ENCODE peak calls at places on chromosomes 2 and 18, in six cellular contexts. N is fibroblast of villous mesenchyme, P is MM.1S, G is body of pancreas, K is epithelial cell of esophagus, X is GM06990. Q is an unnamed sample.

GRCh38 chr18:5015213-5015612 is 181.8 kb downstream of the AKAIN1 start:
- DNase-seq in P (no peak), K (no peak), N (no peak), G (no peak), X (no peak), Q (no peak)

GRCh38 chr18:12326711-12327460 is 18.8 kb downstream of the TUBB6 start:
- DNase-seq in N (no peak), P (no peak), X (no peak), K (no peak), G (no peak), Q (no peak)

GRCh38 chr18:62981566-62981965 is 266.2 kb downstream of the PHLPP1 start:
- DNase-seq in X (no peak), P (no peak), G (no peak), K (no peak), N (no peak), Q (no peak)

GRCh38 chr2:134716716-134717585 is 1.8 kb downstream of the TMEM163 start:
- DNase-seq in K (no peak), X (no peak), G (no peak), P (no peak), N (no peak), Q (no peak)

GRCh38 chr2:119040730-119041129 is 98.7 kb downstream of the MARCO start:
- DNase-seq in P (no peak), N (no peak), G (no peak), X (no peak), K (no peak), Q (no peak)

GRCh38 chr2:111178730-111179405 is 58.2 kb downstream of the BCL2L11 start:
- DNase-seq in K (no peak), G (peak), P (no peak), N (peak), X (no peak), Q (no peak)

GRCh38 chr2:29759342-29759741 is 162.0 kb downstream of the ALK start:
- DNase-seq in G (no peak), X (no peak), K (no peak), N (no peak), P (no peak), Q (no peak)

GRCh38 chr2:146481629-146482028 is 1363.2 kb upstream of the ACVR2A start:
- DNase-seq in K (peak), G (no peak), P (no peak), N (peak), X (no peak), Q (no peak)

GRCh38 chr18:55999641-56000040 is 411.6 kb upstream of the TCF4 start:
- DNase-seq in K (no peak), G (no peak), X (no peak), P (no peak), N (peak), Q (no peak)

GRCh38 chr2:145230546-145230945 is 710.6 kb upstream of the ZEB2 start:
- DNase-seq in K (no peak), N (peak), X (no peak), P (no peak), G (no peak), Q (no peak)

GRCh38 chr2:240479561-240479960 is 44.1 kb downstream of the GPC1 start:
- DNase-seq in G (no peak), P (no peak), N (no peak), K (no peak), X (no peak), Q (no peak)

GRCh38 chr2:36951574-36951973 is 14.8 kb downstream of the STRN start:
- DNase-seq in X (no peak), N (peak), G (no peak), K (peak), P (no peak), Q (no peak)

GRCh38 chr2:157492189-157492773 is 48.4 kb upstream of the CYTIP start:
- DNase-seq in N (peak), K (peak), P (peak), G (peak), X (no peak), Q (peak)

GRCh38 chr2:237222178-237222577 is 136.5 kb downstream of the COPS8 start:
- DNase-seq in X (no peak), K (no peak), N (peak), P (no peak), G (no peak), Q (no peak)

GRCh38 chr2:69780907-69781306 is 39.0 kb downstream of the ANXA4 start:
- DNase-seq in G (no peak), X (no peak), N (no peak), P (no peak), K (no peak), Q (no peak)

GRCh38 chr2:125169764-125170146 is 1144.7 kb downstream of the CNTNAP5 start:
- DNase-seq in G (no peak), N (peak), P (no peak), X (no peak), K (no peak), Q (no peak)

GRCh38 chr2:160429248-160430000 is 64.2 kb downstream of the RBMS1 start:
- DNase-seq in P (peak), G (no peak), K (peak), N (peak), X (no peak), Q (peak)

GRCh38 chr18:11808001-11808855 is 43.0 kb upstream of the CHMP1B start:
- DNase-seq in P (no peak), G (no peak), N (peak), K (peak), X (no peak), Q (no peak)

GRCh38 chr2:3670941-3671340 is 12.9 kb downstream of the ALLC start:
- DNase-seq in P (no peak), G (no peak), N (no peak), X (no peak), K (no peak), Q (no peak)

GRCh38 chr2:237345891-237346640 is 67.9 kb downstream of the COL6A3 start:
- DNase-seq in X (no peak), G (no peak), K (no peak), N (no peak), P (no peak), Q (no peak)

GRCh38 chr2:215808194-215808593 is 205.2 kb downstream of the MREG start:
- DNase-seq in X (no peak), N (no peak), K (no peak), P (no peak), G (no peak), Q (no peak)

GRCh38 chr18:8501044-8501443 is 108.2 kb upstream of the RAB12 start:
- DNase-seq in X (no peak), P (no peak), G (no peak), K (no peak), N (peak), Q (no peak)

GRCh38 chr2:98140210-98140609 is 53.2 kb downstream of the VWA3B start:
- DNase-seq in P (no peak), N (peak), K (no peak), X (no peak), G (no peak), Q (no peak)

GRCh38 chr2:94873362-94874276 is 2.4 kb downstream of the TEKT4 start:
- DNase-seq in N (no peak), G (no peak), X (no peak), K (no peak), P (no peak), Q (no peak)

GRCh38 chr2:133561045-133561852 is 7.0 kb downstream of the NCKAP5 start:
- DNase-seq in P (peak), N (peak), G (peak), K (peak), X (no peak), Q (peak)

GRCh38 chr2:12701786-12702660 is 14.7 kb upstream of the TRIB2 start:
- DNase-seq in N (peak), K (peak), G (no peak), X (no peak), P (no peak), Q (no peak)

GRCh38 chr18:23134780-23135678 is at the start of gene CABLES1:
- DNase-seq in P (peak), X (peak), N (peak), G (peak), K (peak), Q (no peak)

GRCh38 chr2:121376851-121377250 is 91.8 kb upstream of the TFCP2L1 start:
- DNase-seq in G (no peak), X (no peak), P (no peak), K (no peak), N (no peak), Q (no peak)

GRCh38 chr18:48926420-48926857 is 24.3 kb downstream of the SMAD7 start:
- DNase-seq in K (no peak), G (no peak), X (no peak), P (no peak), N (no peak), Q (no peak)

GRCh38 chr18:74945774-74946545 is 263.0 kb downstream of the PTGR3 start:
- DNase-seq in N (no peak), X (no peak), K (peak), G (no peak), P (no peak), Q (no peak)

GRCh38 chr18:74291771-74292540 is at the start of gene CYB5A:
- DNase-seq in X (peak), P (peak), G (peak), N (peak), K (peak), Q (peak)

GRCh38 chr18:59516356-59517155 is 157.5 kb upstream of the LMAN1 start:
- DNase-seq in P (no peak), N (peak), X (no peak), G (peak), K (peak), Q (no peak)

GRCh38 chr2:141313972-141314371 is 816.8 kb downstream of the LRP1B start:
- DNase-seq in N (no peak), G (no peak), K (no peak), P (no peak), X (no peak), Q (no peak)

GRCh38 chr2:20448246-20449046 is 1.6 kb downstream of the RHOB start:
- DNase-seq in G (peak), P (no peak), X (no peak), N (peak), K (no peak), Q (no peak)

GRCh38 chr2:113158884-113159553 is 14.8 kb upstream of the PSD4 start:
- DNase-seq in G (no peak), X (no peak), K (no peak), N (no peak), P (no peak), Q (no peak)

GRCh38 chr2:209805351-209805750 is 33.7 kb downstream of the UNC80 start:
- DNase-seq in N (no peak), P (no peak), X (no peak), K (no peak), G (no peak), Q (no peak)

GRCh38 chr2:109601693-109602250 is 12.0 kb downstream of the SEPTIN10 start:
- DNase-seq in G (no peak), K (no peak), P (no peak), N (no peak), X (no peak), Q (no peak)

GRCh38 chr2:144083211-144083610 is 436.7 kb downstream of the ZEB2 start:
- DNase-seq in X (no peak), N (no peak), G (no peak), P (no peak), K (peak), Q (no peak)

DNA sequence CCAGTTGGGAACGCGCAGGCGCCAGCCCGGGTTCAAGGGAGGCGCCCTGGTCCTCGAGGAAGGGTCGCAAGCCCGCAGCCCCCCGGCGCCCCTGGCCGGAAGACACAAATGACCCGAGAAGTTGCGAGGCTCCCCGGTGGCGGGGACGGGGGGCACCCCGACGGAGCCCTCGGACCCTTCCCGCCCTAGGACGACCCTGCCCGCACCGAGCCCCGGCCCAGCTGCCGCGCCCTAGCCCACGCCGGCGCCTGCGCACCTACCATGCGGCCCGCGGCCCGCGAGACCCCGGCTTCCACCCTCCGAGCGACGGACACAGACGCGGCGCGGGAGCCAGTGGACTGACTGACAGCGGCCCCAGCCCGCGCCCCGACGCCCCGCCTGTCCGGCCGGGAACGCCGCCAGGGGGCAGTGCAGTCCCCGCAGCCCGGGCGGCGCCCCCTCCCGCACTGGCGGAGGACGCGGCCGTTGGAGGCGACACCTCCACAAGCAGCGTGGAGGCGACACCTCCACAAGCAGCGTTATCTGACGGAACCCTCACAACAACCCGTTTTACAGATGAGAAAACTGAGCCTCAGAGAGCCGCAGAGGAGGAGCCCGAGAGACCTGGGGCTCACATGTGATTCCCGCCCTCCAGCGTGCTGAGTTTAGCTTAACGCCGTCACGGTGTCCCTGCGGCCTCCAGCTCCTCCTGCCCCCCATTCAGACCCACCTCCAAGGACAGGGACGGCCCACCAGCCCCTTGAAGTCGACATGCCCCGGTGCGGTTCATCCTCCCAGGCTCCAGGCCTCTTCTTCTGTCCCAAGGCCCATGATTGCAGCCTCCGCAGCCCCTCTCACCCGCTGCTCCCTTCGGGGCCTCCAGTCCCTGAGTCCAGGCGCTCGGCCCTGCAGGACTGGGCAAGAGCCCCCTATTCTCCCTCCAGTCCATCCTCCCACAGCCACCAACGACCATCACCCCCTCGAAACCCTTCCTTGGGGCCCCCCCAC is at the start of gene NMUR1:
- DNase-seq in G (peak), X (peak), P (peak), N (peak), K (peak), Q (no peak)
- H3K4me3 ChIP-seq in G (peak), X (no peak), P (no peak), N (no peak), K (no peak), Q (no peak)

DNA sequence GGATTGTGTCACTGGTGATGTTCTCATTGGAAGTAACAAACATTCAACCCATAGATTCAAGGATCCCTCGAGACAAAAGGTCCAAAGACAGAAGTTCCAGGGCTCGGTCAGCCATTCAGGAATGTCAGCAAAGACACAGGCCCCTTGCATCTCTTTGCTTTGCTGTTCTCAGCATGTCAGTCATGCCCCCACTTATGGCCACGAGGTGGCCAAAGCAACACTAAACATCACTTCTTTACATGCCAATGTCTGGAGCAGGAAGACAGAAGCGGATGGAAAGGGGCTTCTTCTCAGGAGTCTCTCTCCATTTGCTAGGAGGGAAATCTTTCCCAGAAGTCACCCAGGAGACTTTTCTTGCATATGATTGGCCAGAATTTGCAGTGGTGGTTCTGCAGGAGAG is 191.6 kb upstream of the SP5 start:
- DNase-seq in K (no peak), G (no peak), X (no peak), N (no peak), P (no peak), Q (no peak)
- TF ChIP-seq CTCF in K (no peak), G (no peak), X (peak), N (no peak), P (no peak), Q (peak)

DNA sequence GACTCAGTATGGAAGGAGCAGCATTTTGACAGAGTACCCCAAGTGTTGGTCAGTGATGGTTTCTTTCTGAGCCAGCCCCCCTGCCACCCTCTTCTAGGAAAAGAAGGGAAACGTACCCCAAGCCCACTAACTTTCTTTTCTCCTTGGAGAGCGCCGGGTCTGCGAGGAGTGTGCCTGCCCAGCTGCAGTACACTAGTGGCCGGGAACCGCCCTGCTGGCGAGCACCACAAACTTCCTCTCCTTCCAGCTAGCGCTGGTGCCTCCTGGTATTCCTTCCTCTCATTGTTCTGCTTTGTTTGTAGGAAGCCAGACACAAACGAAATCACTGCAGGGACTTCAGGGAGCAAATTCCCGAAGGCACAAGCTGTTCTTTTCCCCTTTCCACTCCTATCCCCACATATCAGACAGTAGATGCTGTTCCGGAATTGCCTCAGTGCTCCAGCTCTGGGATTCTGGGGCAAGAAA is 1.8 kb downstream of the CCDC85A start:
- DNase-seq in N (peak), P (no peak), X (no peak), G (no peak), K (peak), Q (no peak)
- H3K4me3 ChIP-seq in N (peak), P (peak), X (no peak), G (no peak), K (no peak), Q (no peak)

DNA sequence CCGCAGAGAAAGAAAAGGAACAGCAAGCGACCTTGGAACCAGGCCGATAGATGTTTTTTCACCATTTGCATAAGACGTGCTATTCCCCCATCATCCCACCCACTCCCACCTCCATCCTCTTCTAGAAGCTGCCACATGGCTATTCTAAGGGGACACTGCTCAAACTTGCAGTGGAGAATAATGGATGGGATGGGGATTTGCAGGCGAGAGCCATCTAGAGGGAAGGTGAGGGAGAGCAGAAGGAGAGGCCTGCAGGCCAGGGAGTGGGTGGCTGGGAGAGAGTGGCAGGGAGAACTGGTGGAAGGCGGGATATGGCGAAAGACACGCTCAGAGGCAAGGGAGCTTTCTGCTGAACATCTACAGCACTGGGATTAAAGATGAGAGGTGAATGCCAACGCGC is 84.9 kb downstream of the MAPK4 start:
- DNase-seq in G (no peak), X (no peak), N (no peak), P (no peak), K (peak), Q (no peak)
- TF ChIP-seq CTCF in G (peak), X (peak), N (no peak), P (peak), K (peak), Q (peak)

DNA sequence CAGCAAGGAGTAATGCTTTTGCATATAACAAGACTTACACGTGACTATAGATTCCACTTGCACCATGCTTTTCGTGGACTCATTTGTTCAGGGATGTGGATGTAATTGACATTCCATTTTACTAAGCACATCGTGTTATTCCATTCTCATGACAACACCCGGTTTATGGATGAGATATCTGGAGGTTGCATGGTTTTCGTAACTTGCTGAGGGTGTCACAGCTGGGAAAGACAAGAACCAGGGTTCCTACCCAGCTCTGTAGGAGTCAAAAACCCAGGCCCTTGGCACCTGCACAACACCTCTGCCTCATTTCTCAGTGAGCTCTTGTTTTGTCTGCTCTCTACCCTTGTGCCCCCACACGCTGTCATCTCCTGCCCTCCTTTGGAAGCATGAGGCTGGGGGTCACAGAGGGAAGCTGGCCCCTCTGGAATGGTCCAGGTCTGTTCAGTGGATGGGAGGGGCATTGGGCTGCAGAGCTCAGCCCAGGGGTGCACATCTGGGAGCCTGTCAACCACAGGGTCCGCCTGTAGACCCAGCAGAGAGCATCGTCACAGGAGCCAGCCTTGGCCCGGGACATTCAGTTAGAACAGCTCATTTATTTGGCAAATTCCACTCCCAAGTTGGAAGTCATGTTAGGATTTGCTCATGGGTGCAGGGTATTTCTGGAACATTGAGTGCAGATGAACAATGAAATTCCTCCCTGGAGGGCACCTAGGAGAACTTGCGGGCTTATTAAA is 120.1 kb upstream of the TWIST2 start:
- DNase-seq in N (peak), X (no peak), G (no peak), P (no peak), K (no peak), Q (no peak)
- H3K4me3 ChIP-seq in N (no peak), X (no peak), G (no peak), P (no peak), K (no peak), Q (no peak)

GRCh38 chr18:21915546-21915945 is 175.0 kb downstream of the MIB1 start:
- DNase-seq in P (no peak), G (no peak), X (no peak), N (no peak), K (no peak), Q (no peak)

GRCh38 chr18:21914739-21915319 is 174.2 kb downstream of the MIB1 start:
- DNase-seq in X (no peak), K (peak), N (peak), P (no peak), G (peak), Q (no peak)

GRCh38 chr18:21912339-21913239 is 172.0 kb downstream of the MIB1 start:
- DNase-seq in K (no peak), X (no peak), N (no peak), G (no peak), P (no peak), Q (no peak)

GRCh38 chr18:21910906-21911305 is 170.3 kb downstream of the MIB1 start:
- DNase-seq in X (no peak), K (no peak), G (no peak), P (no peak), N (no peak), Q (no peak)

DNA sequence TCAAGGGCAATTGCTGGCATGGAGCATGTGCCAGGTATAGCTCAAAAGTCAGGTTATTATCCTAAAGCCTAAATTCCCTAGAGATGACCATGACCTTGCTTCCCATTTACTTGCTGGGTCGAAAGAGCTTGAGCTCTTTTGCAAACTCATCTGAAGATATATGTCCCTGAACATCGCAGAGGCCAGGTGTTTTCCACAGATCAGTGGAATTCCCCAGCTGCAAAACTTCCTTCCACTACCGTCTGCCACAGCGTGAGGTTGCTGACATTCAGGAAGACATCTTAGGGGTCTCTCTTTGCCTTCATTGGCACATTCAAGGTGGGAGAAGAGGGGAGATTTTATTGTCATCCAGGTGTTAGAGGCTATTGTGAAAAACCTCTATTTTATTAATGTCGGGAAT is 171.0 kb downstream of the MIB1 start:
- DNase-seq in N (no peak), X (no peak), G (no peak), K (no peak), P (no peak), Q (no peak)
- TF ChIP-seq CTCF in N (no peak), X (no peak), G (no peak), K (no peak), P (no peak), Q (no peak)